ENCODE peak calls at places on chromosome 18, in ten cellular contexts. L, G, U, J, X, Q, P, K, C and H are unnamed samples.
A peak's percentile ranks its signal among the peaks of the same experiment; 100 is the strongest.

GRCh38 chr18:657311-657997 is at the start of gene TYMS:
- DNase-seq in L (peak; percentile 14), G (peak; percentile 90), U (peak; percentile 48), J (peak; percentile 86), X (peak; percentile 38), Q (peak; percentile 30), P (peak; percentile 61), K (peak; percentile 92), C (peak; percentile 80), H (peak; percentile 86)

GRCh38 chr18:22129778-22130177 is 39.6 kb upstream of the GATA6 start:
- DNase-seq in L (no peak), G (no peak), U (no peak), J (no peak), X (no peak), Q (no peak), P (no peak), K (no peak), C (no peak), H (no peak)

GRCh38 chr18:9731380-9731779 is 23.3 kb downstream of the RAB31 start:
- DNase-seq in L (no peak), G (no peak), U (peak; percentile 69), J (no peak), X (no peak), Q (no peak), P (no peak), K (peak; percentile 2), C (no peak), H (no peak)

GRCh38 chr18:48826271-48826670 is 124.5 kb downstream of the SMAD7 start:
- DNase-seq in L (no peak), G (no peak), U (no peak), J (no peak), X (no peak), Q (no peak), P (no peak), K (peak; percentile 35), C (no peak), H (no peak)

GRCh38 chr18:51753365-51754057 is 556.0 kb upstream of the MEX3C start:
- DNase-seq in L (no peak), G (no peak), U (no peak), J (no peak), X (no peak), Q (no peak), P (no peak), K (no peak), C (no peak), H (no peak)

GRCh38 chr18:22417496-22418188 is at the start of gene CTAGE1:
- DNase-seq in L (no peak), G (peak; percentile 90), U (no peak), J (peak; percentile 29), X (no peak), Q (no peak), P (no peak), K (peak; percentile 90), C (no peak), H (peak; percentile 38)

GRCh38 chr18:41917199-41917598 is 37.8 kb upstream of the PIK3C3 start:
- DNase-seq in L (no peak), G (peak; percentile 33), U (no peak), J (no peak), X (no peak), Q (no peak), P (no peak), K (no peak), C (no peak), H (no peak)

GRCh38 chr18:9757851-9758587 is 49.9 kb downstream of the RAB31 start:
- DNase-seq in L (no peak), G (no peak), U (peak; percentile 32), J (no peak), X (no peak), Q (no peak), P (no peak), K (peak; percentile 34), C (no peak), H (no peak)

GRCh38 chr18:31400191-31400590 is 23.6 kb downstream of the DSG4 start:
- DNase-seq in L (no peak), G (no peak), U (no peak), J (no peak), X (no peak), Q (no peak), P (no peak), K (no peak), C (no peak), H (no peak)

GRCh38 chr18:59269563-59270214 is 3.6 kb downstream of the RAX start:
- DNase-seq in L (no peak), G (no peak), U (no peak), J (no peak), X (no peak), Q (no peak), P (no peak), K (no peak), C (no peak), H (no peak)

GRCh38 chr18:46073474-46074331 is 1.6 kb upstream of the PSTPIP2 start:
- DNase-seq in L (peak; percentile 33), G (peak; percentile 82), U (peak; percentile 82), J (peak; percentile 48), X (peak; percentile 50), Q (peak; percentile 59), P (peak; percentile 68), K (peak; percentile 78), C (peak; percentile 39), H (peak; percentile 67)

GRCh38 chr18:76252880-76253279 is 242.2 kb downstream of the ZNF516 start:
- DNase-seq in L (no peak), G (peak; percentile 76), U (peak; percentile 29), J (peak; percentile 41), X (no peak), Q (no peak), P (peak; percentile 43), K (peak; percentile 71), C (no peak), H (peak; percentile 55)

GRCh38 chr18:12307871-12308385 is at the start of gene TUBB6:
- DNase-seq in L (no peak), G (peak; percentile 78), U (peak; percentile 77), J (peak; percentile 94), X (peak; percentile 8), Q (peak; percentile 38), P (peak; percentile 82), K (peak; percentile 91), C (peak; percentile 64), H (peak; percentile 86)

GRCh38 chr18:34697891-34698290 is 12.2 kb upstream of the DTNA start:
- DNase-seq in L (no peak), G (no peak), U (no peak), J (no peak), X (no peak), Q (no peak), P (no peak), K (no peak), C (no peak), H (no peak)